ENCODE peak calls at places on chromosomes 11 and 22, in seven cellular contexts. G, K, J, L, N, B and A are unnamed samples.

GRCh38 chr11:93016595-93016994 is 47.1 kb downstream of the MTNR1B start:
- DNase-seq in N (no peak), J (no peak), B (no peak), L (no peak), K (no peak), G (no peak), A (no peak)

GRCh38 chr22:34111210-34111824 is 191.0 kb upstream of the LARGE1 start:
- DNase-seq in J (peak), G (peak), N (no peak), K (no peak), B (peak), L (no peak), A (peak)

GRCh38 chr11:46291441-46292143 is 14.1 kb downstream of the CREB3L1 start:
- DNase-seq in J (no peak), K (no peak), L (no peak), B (no peak), G (no peak), N (no peak), A (no peak)

GRCh38 chr11:12901272-12901671 is 107.8 kb upstream of the RASSF10 start:
- DNase-seq in J (no peak), N (peak), G (no peak), B (peak), K (no peak), L (no peak), A (no peak)

GRCh38 chr22:30301995-30302809 is 12.9 kb upstream of the CASTOR1 start:
- DNase-seq in N (no peak), G (no peak), B (no peak), L (no peak), K (no peak), J (no peak), A (no peak)

GRCh38 chr11:119340335-119341221 is at the start of gene C1QTNF5:
- DNase-seq in N (no peak), K (no peak), L (no peak), J (peak), G (no peak), B (no peak), A (peak)

GRCh38 chr11:69002101-69002742 is 10.8 kb downstream of the MRGPRF start:
- DNase-seq in K (no peak), N (no peak), G (no peak), B (no peak), L (no peak), J (no peak), A (peak)

GRCh38 chr11:14422052-14422813 is 63.2 kb upstream of the RRAS2 start:
- DNase-seq in B (peak), G (peak), N (no peak), L (peak), J (peak), K (peak), A (peak)

GRCh38 chr11:70703141-70704052 is 305.1 kb downstream of the CTTN start:
- DNase-seq in J (no peak), K (no peak), B (peak), N (no peak), L (no peak), G (no peak), A (peak)

GRCh38 chr22:45490836-45491235 is 11.8 kb upstream of the FBLN1 start:
- DNase-seq in K (no peak), G (no peak), L (no peak), N (no peak), J (no peak), B (peak), A (no peak)

GRCh38 chr22:17218341-17218740 is 894 bp downstream of the ADA2 start:
- DNase-seq in B (no peak), J (no peak), L (no peak), K (no peak), N (no peak), G (no peak), A (no peak)

GRCh38 chr11:68215087-68215445 is 2.0 kb upstream of the KMT5B start:
- DNase-seq in G (no peak), B (no peak), N (no peak), J (no peak), K (no peak), L (no peak), A (no peak)

GRCh38 chr22:39080052-39080762 is 3.1 kb downstream of the APOBEC3G start:
- DNase-seq in N (no peak), B (no peak), G (no peak), J (no peak), L (no peak), K (no peak), A (no peak)

GRCh38 chr22:30843245-30843644 is 125.3 kb downstream of the MORC2 start:
- DNase-seq in L (no peak), N (no peak), J (no peak), G (no peak), K (no peak), B (no peak), A (no peak)

DNA sequence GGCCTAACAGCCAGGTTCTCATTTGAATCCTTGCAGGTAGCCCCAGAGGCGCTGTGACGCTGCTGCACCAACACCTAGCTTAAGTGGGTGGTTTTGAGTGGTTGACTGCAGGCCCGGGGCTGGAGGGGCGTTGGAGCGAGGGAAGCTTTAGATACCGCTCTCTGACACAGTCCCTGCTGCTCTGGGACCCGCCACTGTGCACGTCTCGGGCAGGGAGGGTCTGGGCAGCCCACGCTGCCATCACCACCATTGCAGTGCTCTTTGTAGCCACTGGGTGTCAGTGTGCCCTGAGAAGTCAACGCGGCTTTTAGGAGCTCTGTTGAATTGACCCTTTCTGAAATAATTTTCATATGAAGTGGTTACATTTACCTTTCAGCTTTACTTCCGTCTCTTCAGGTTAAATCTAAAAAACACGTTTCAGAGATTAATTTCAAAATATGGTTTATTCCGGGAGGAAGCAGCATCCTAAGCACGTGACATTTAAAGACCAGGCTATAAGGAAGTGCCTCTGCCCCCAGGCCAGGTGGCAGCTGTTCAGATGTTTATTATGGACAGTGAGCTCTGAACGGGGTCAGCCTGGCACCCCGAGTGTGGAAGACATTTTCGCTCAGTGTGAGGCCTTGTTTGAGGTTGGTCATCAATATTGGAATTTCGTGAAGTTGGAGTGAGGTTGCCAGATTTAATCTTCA is 30.9 kb upstream of the PARVB start:
- DNase-seq in L (peak), J (peak), K (peak), B (peak), G (peak), N (peak), A (peak)
- TF ChIP-seq SP1 in L (no peak), J (no peak), K (no peak), B (no peak), G (no peak), N (no peak), A (no peak)

DNA sequence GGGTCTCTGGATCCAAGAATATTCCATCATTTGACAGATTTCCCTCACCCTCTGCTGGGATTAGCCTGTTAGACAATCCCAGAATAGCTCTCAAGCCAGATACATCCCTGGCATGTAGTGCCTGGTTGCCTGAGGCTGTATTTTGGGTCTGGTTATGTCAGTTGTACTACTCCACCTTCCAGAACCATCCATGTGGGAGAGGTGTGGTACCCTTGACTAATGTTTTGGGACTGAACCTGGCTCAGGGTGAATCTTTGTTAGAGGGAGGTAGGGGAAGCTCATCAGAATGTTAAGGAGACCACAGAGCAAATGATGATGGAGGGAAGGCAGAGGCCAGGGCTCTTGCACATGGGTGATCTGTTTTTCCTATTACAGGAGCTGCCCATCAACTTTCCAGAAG is 5.2 kb downstream of the C11orf52 start:
- DNase-seq in G (no peak), J (no peak), N (no peak), B (no peak), K (no peak), L (no peak), A (no peak)
- TF ChIP-seq SP1 in G (no peak), J (no peak), N (no peak), B (no peak), K (no peak), L (no peak), A (no peak)

GRCh38 chr11:24634606-24635160 is 137.8 kb downstream of the LUZP2 start:
- DNase-seq in G (no peak), L (no peak), K (no peak), N (no peak), J (no peak), B (no peak), A (no peak)

GRCh38 chr11:24636291-24636629 is 139.4 kb downstream of the LUZP2 start:
- DNase-seq in B (no peak), G (no peak), J (no peak), K (no peak), L (no peak), N (no peak), A (no peak)

GRCh38 chr11:24637520-24637919 is 140.7 kb downstream of the LUZP2 start:
- DNase-seq in J (no peak), G (no peak), K (no peak), N (no peak), L (no peak), B (no peak), A (peak)

DNA sequence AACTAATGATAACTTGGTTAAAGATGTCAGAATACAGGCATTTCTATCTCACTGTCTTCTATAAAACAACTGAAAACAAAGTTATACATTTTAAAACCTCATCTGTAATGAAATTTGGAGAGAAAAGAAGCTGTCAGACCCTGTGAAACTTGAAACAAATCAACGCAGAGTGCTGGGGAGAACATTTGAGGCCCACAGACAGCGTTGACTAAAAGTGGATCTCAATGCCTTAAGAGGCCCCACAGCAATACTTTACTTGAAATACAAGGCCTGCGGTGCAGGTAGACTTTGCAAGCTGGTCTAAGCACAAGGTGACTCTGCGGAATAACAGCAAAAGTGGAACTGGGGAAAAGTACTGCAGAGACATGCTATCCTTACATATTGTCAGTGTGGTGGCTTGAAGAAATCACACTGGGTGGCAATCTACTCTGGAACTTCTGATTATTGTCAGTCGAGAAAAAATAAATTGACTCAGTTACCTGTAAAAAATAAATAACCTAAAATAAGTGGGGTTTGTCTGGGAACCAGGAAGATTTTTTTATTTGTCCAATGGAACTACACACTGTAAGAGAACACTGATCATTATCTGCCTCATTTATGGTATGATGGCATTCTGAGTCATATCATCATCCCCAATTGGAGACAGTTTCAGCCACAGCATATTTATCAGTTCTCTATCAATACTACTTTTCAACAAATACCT is 138.9 kb downstream of the LUZP2 start:
- DNase-seq in L (no peak), K (no peak), N (no peak), J (no peak), B (no peak), G (no peak), A (no peak)
- TF ChIP-seq SP1 in L (no peak), K (no peak), N (no peak), J (no peak), B (no peak), G (no peak), A (no peak)

GRCh38 chr11:79705648-79706047 is 264.8 kb upstream of the TENM4 start:
- DNase-seq in B (no peak), L (no peak), G (no peak), N (no peak), K (no peak), J (no peak), A (no peak)

DNA sequence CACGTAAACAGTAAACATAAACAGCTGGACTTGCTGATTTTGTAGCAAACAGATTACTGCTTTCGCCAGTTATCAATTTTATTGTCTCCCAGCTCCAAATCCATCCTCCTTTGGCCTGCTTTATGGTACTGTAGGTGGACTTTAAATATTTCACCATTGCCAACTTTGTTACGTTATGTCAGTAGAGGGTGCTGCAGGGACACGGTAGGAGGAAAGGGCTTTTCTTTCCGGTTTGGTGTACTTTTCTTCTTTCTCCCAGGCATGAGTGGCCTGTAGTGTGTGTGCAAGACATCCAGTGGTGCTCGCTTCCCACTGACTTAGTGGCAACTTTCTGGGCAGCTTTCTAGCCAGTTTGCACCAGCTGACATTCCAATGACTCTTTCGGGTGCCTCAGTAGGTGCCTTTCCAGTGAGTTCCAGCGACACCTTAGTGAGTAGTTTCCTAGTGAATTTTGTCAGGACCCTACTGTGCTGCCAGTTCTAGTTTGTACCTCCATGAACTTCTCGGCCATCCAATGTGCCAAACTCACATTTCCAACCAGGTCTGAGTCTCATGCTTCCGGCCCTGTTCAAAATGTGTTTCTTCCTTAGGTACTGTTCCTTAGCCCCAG is 267.6 kb upstream of the TENM4 start:
- DNase-seq in B (peak), J (no peak), G (peak), L (no peak), N (peak), K (no peak), A (peak)
- TF ChIP-seq SP1 in B (no peak), J (no peak), G (no peak), L (no peak), N (no peak), K (no peak), A (no peak)

GRCh38 chr11:114183041-114183511 is 113.1 kb upstream of the NNMT start:
- DNase-seq in L (no peak), J (peak), K (no peak), B (no peak), N (no peak), G (no peak), A (no peak)

GRCh38 chr11:114185436-114185835 is 110.8 kb upstream of the NNMT start:
- DNase-seq in K (no peak), L (no peak), J (no peak), G (no peak), B (no peak), N (no peak), A (no peak)

GRCh38 chr11:114190630-114191029 is 105.6 kb upstream of the NNMT start:
- DNase-seq in J (no peak), K (no peak), N (no peak), G (no peak), L (no peak), B (no peak), A (no peak)

GRCh38 chr11:114188851-114189570 is 107.2 kb upstream of the NNMT start:
- DNase-seq in N (no peak), K (no peak), B (no peak), L (no peak), G (no peak), J (no peak), A (no peak)

DNA sequence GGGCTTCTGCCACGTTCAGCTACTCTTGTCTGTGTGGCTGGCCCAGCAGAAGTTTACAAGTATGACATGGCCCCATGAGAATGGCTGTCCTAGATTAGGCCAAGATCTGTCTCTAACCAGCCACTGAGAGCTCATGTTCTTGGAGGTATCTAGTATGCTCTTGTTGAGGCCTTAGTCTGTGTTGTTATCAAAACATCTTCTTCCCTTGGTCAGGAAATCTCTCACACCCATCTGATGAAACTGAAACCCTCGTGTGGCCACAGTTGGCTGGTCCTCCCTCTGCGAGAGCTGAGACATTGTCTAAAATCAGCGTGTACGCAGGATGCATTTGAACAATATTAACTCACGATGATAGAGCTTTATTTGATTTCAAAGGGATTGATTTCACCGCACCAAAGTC is 109.0 kb upstream of the NNMT start:
- DNase-seq in G (no peak), J (no peak), L (no peak), B (no peak), K (no peak), N (no peak), A (no peak)
- TF ChIP-seq SP1 in G (no peak), J (no peak), L (no peak), B (no peak), K (no peak), N (no peak), A (no peak)

DNA sequence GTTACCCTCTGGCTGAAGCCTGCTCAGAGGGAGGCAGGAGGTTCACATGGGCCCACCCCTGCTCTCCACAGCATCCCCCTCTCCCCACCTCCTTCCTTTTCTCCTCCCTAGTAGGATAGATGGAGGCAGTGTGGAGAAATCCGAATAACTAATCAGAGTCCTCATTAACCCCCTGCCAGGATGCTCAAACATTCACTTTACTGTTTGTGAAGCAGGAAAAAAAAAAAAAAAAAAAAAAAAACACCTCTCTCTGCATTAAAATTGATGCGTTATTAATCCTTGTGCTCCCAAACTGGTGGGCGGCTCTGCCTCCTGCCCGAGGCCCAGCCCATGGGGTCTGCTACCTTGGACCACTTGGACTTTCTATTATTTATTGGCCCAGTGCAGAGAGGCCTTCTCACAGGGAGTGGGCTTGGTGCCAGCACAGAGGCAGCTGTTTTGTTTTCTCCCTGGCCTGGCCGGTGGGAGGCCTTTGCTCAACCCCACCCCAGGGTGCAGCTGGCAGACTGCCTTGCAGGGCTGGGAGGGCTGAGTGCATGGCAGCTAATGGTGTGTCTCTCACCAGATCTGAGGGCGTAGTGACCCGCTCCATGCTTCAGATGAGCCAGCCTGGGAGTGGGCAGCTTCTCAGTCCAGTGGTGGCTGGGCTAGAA is 150.7 kb downstream of the PKNOX2 start:
- DNase-seq in J (no peak), N (no peak), L (no peak), B (no peak), K (no peak), G (no peak), A (no peak)
- TF ChIP-seq SP1 in J (no peak), N (no peak), L (no peak), B (no peak), K (no peak), G (no peak), A (no peak)